ENCODE peak calls at places on chromosomes 11 and 22, in nine cellular contexts. One of them, this sample, is unnamed.

GRCh38 chr22:20946080-20946986 is 20.7 kb upstream of the AIFM3 start:
- DNase-seq in CD8-positive, alpha-beta memory T cell: no peak
- DNase-seq in NCI-H1092: no peak
- DNase-seq in stromal cell of bone marrow: no peak
- DNase-seq in pons: no peak
- DNase-seq in NCI-H524: no peak
- DNase-seq in skeletal muscle cell: no peak
- DNase-seq in HFF-Myc: no peak
- DNase-seq in astrocyte of the cerebellum: no peak
- DNase-seq in this sample: no peak

GRCh38 chr22:48478124-48478523 is 1349.5 kb downstream of the BRD1 start:
- DNase-seq in CD8-positive, alpha-beta memory T cell: no peak
- DNase-seq in NCI-H1092: no peak
- DNase-seq in stromal cell of bone marrow: no peak
- DNase-seq in pons: no peak
- DNase-seq in NCI-H524: no peak
- DNase-seq in skeletal muscle cell: no peak
- DNase-seq in HFF-Myc: no peak
- DNase-seq in astrocyte of the cerebellum: no peak
- DNase-seq in this sample: no peak

GRCh38 chr11:122663764-122664163 is 8.2 kb downstream of the UBASH3B start:
- DNase-seq in CD8-positive, alpha-beta memory T cell: no peak
- DNase-seq in NCI-H1092: peak
- DNase-seq in stromal cell of bone marrow: no peak
- DNase-seq in pons: no peak
- DNase-seq in NCI-H524: no peak
- DNase-seq in skeletal muscle cell: no peak
- DNase-seq in HFF-Myc: no peak
- DNase-seq in astrocyte of the cerebellum: no peak
- DNase-seq in this sample: no peak

GRCh38 chr22:23675502-23676415 is 15.1 kb upstream of the RGL4 start:
- DNase-seq in CD8-positive, alpha-beta memory T cell: no peak
- DNase-seq in NCI-H1092: no peak
- DNase-seq in stromal cell of bone marrow: no peak
- DNase-seq in pons: no peak
- DNase-seq in NCI-H524: no peak
- DNase-seq in skeletal muscle cell: no peak
- DNase-seq in HFF-Myc: no peak
- DNase-seq in astrocyte of the cerebellum: no peak
- DNase-seq in this sample: no peak

GRCh38 chr11:94011478-94011877 is 9.7 kb upstream of the HEPHL1 start:
- DNase-seq in CD8-positive, alpha-beta memory T cell: no peak
- DNase-seq in NCI-H1092: no peak
- DNase-seq in stromal cell of bone marrow: no peak
- DNase-seq in pons: no peak
- DNase-seq in NCI-H524: no peak
- DNase-seq in skeletal muscle cell: no peak
- DNase-seq in HFF-Myc: no peak
- DNase-seq in astrocyte of the cerebellum: no peak
- DNase-seq in this sample: no peak

GRCh38 chr11:44518968-44519550 is 46.4 kb upstream of the CD82 start:
- DNase-seq in CD8-positive, alpha-beta memory T cell: no peak
- DNase-seq in NCI-H1092: no peak
- DNase-seq in stromal cell of bone marrow: no peak
- DNase-seq in pons: no peak
- DNase-seq in NCI-H524: no peak
- DNase-seq in skeletal muscle cell: no peak
- DNase-seq in HFF-Myc: no peak
- DNase-seq in astrocyte of the cerebellum: no peak
- DNase-seq in this sample: no peak

GRCh38 chr11:78742430-78742829 is 167.8 kb upstream of the NARS2 start:
- DNase-seq in CD8-positive, alpha-beta memory T cell: no peak
- DNase-seq in NCI-H1092: peak
- DNase-seq in stromal cell of bone marrow: peak
- DNase-seq in pons: peak
- DNase-seq in NCI-H524: peak
- DNase-seq in skeletal muscle cell: no peak
- DNase-seq in HFF-Myc: no peak
- DNase-seq in astrocyte of the cerebellum: peak
- DNase-seq in this sample: no peak

GRCh38 chr22:37455896-37456295 is 28.6 kb upstream of the ELFN2 start:
- DNase-seq in CD8-positive, alpha-beta memory T cell: no peak
- DNase-seq in NCI-H1092: no peak
- DNase-seq in stromal cell of bone marrow: no peak
- DNase-seq in pons: no peak
- DNase-seq in NCI-H524: no peak
- DNase-seq in skeletal muscle cell: no peak
- DNase-seq in HFF-Myc: no peak
- DNase-seq in astrocyte of the cerebellum: no peak
- DNase-seq in this sample: no peak

GRCh38 chr22:30274061-30274812 is 7.6 kb upstream of the OSM start:
- DNase-seq in CD8-positive, alpha-beta memory T cell: no peak
- DNase-seq in NCI-H1092: no peak
- DNase-seq in stromal cell of bone marrow: no peak
- DNase-seq in pons: no peak
- DNase-seq in NCI-H524: no peak
- DNase-seq in skeletal muscle cell: no peak
- DNase-seq in HFF-Myc: no peak
- DNase-seq in astrocyte of the cerebellum: no peak
- DNase-seq in this sample: no peak

GRCh38 chr22:24928322-24928721 is 18.2 kb downstream of the LHFPL7 start:
- DNase-seq in CD8-positive, alpha-beta memory T cell: no peak
- DNase-seq in NCI-H1092: no peak
- DNase-seq in stromal cell of bone marrow: no peak
- DNase-seq in pons: no peak
- DNase-seq in NCI-H524: no peak
- DNase-seq in skeletal muscle cell: no peak
- DNase-seq in HFF-Myc: no peak
- DNase-seq in astrocyte of the cerebellum: no peak
- DNase-seq in this sample: no peak

GRCh38 chr22:42397332-42398246 is 34.6 kb downstream of the NFAM1 start:
- DNase-seq in CD8-positive, alpha-beta memory T cell: no peak
- DNase-seq in NCI-H1092: no peak
- DNase-seq in stromal cell of bone marrow: no peak
- DNase-seq in pons: peak
- DNase-seq in NCI-H524: no peak
- DNase-seq in skeletal muscle cell: no peak
- DNase-seq in HFF-Myc: no peak
- DNase-seq in astrocyte of the cerebellum: no peak
- DNase-seq in this sample: no peak

GRCh38 chr11:7793233-7793632 is 3.5 kb downstream of the OR5P2 start:
- DNase-seq in CD8-positive, alpha-beta memory T cell: no peak
- DNase-seq in NCI-H1092: no peak
- DNase-seq in stromal cell of bone marrow: no peak
- DNase-seq in pons: no peak
- DNase-seq in NCI-H524: no peak
- DNase-seq in skeletal muscle cell: no peak
- DNase-seq in HFF-Myc: no peak
- DNase-seq in astrocyte of the cerebellum: no peak
- DNase-seq in this sample: no peak

GRCh38 chr11:76339217-76339616 is 41.7 kb downstream of the THAP12 start:
- DNase-seq in CD8-positive, alpha-beta memory T cell: no peak
- DNase-seq in NCI-H1092: no peak
- DNase-seq in stromal cell of bone marrow: peak
- DNase-seq in pons: no peak
- DNase-seq in NCI-H524: no peak
- DNase-seq in skeletal muscle cell: peak
- DNase-seq in HFF-Myc: no peak
- DNase-seq in astrocyte of the cerebellum: no peak
- DNase-seq in this sample: no peak

GRCh38 chr11:62664405-62665074 is 470 bp downstream of the C11orf98 start:
- DNase-seq in CD8-positive, alpha-beta memory T cell: peak
- DNase-seq in NCI-H1092: peak
- DNase-seq in stromal cell of bone marrow: no peak
- DNase-seq in pons: no peak
- DNase-seq in NCI-H524: peak
- DNase-seq in skeletal muscle cell: no peak
- DNase-seq in HFF-Myc: no peak
- DNase-seq in astrocyte of the cerebellum: no peak
- DNase-seq in this sample: no peak

GRCh38 chr11:363948-364761 is 5.1 kb upstream of the B4GALNT4 start:
- DNase-seq in CD8-positive, alpha-beta memory T cell: peak
- DNase-seq in NCI-H1092: peak
- DNase-seq in stromal cell of bone marrow: no peak
- DNase-seq in pons: no peak
- DNase-seq in NCI-H524: peak
- DNase-seq in skeletal muscle cell: no peak
- DNase-seq in HFF-Myc: peak
- DNase-seq in astrocyte of the cerebellum: no peak
- DNase-seq in this sample: no peak

GRCh38 chr11:128302425-128303186 is 284.8 kb downstream of the ETS1 start:
- DNase-seq in CD8-positive, alpha-beta memory T cell: peak
- DNase-seq in NCI-H1092: no peak
- DNase-seq in stromal cell of bone marrow: no peak
- DNase-seq in pons: no peak
- DNase-seq in NCI-H524: no peak
- DNase-seq in skeletal muscle cell: no peak
- DNase-seq in HFF-Myc: no peak
- DNase-seq in astrocyte of the cerebellum: no peak
- DNase-seq in this sample: no peak

GRCh38 chr11:11373934-11374333 is 20.9 kb upstream of the CSNK2A3 start:
- DNase-seq in CD8-positive, alpha-beta memory T cell: no peak
- DNase-seq in NCI-H1092: no peak
- DNase-seq in stromal cell of bone marrow: no peak
- DNase-seq in pons: no peak
- DNase-seq in NCI-H524: no peak
- DNase-seq in skeletal muscle cell: no peak
- DNase-seq in HFF-Myc: no peak
- DNase-seq in astrocyte of the cerebellum: no peak
- DNase-seq in this sample: no peak